ENCODE peak calls at places on chromosomes 6 and 20, in seven cellular contexts. One of them, this sample, is unnamed.

GRCh38 chr20:3781153-3781910 is at the start of gene SPEF1:
- DNase-seq in anterior cingulate cortex: peak
- DNase-seq in A172: peak
- DNase-seq in activated naive CD4-positive, alpha-beta T cell treated with Interleukin-2 at 50 U/mL for 16 hours: peak
- DNase-seq in activated CD4-positive, CD25-positive, alpha-beta regulatory T cell: no peak
- DNase-seq in heart right ventricle: peak
- DNase-seq in dermis blood vessel endothelial cell: peak
- DNase-seq in this sample: peak

GRCh38 chr6:127971945-127972391 is 71.1 kb upstream of the THEMIS start:
- DNase-seq in anterior cingulate cortex: no peak
- DNase-seq in A172: peak
- DNase-seq in activated naive CD4-positive, alpha-beta T cell treated with Interleukin-2 at 50 U/mL for 16 hours: peak
- DNase-seq in activated CD4-positive, CD25-positive, alpha-beta regulatory T cell: no peak
- DNase-seq in heart right ventricle: no peak
- DNase-seq in dermis blood vessel endothelial cell: peak
- DNase-seq in this sample: no peak

GRCh38 chr6:33316603-33317417 is 734 bp downstream of the ZBTB22 start:
- DNase-seq in anterior cingulate cortex: no peak
- DNase-seq in A172: no peak
- DNase-seq in activated naive CD4-positive, alpha-beta T cell treated with Interleukin-2 at 50 U/mL for 16 hours: no peak
- DNase-seq in activated CD4-positive, CD25-positive, alpha-beta regulatory T cell: no peak
- DNase-seq in heart right ventricle: no peak
- DNase-seq in dermis blood vessel endothelial cell: no peak
- DNase-seq in this sample: no peak

GRCh38 chr20:50038574-50038991 is 55.8 kb downstream of the SNAI1 start:
- DNase-seq in anterior cingulate cortex: no peak
- DNase-seq in A172: no peak
- DNase-seq in activated naive CD4-positive, alpha-beta T cell treated with Interleukin-2 at 50 U/mL for 16 hours: no peak
- DNase-seq in activated CD4-positive, CD25-positive, alpha-beta regulatory T cell: no peak
- DNase-seq in heart right ventricle: no peak
- DNase-seq in dermis blood vessel endothelial cell: no peak
- DNase-seq in this sample: no peak

GRCh38 chr6:81171991-81172740 is 580.3 kb downstream of the TENT5A start:
- DNase-seq in anterior cingulate cortex: no peak
- DNase-seq in A172: no peak
- DNase-seq in activated naive CD4-positive, alpha-beta T cell treated with Interleukin-2 at 50 U/mL for 16 hours: no peak
- DNase-seq in activated CD4-positive, CD25-positive, alpha-beta regulatory T cell: no peak
- DNase-seq in heart right ventricle: peak
- DNase-seq in dermis blood vessel endothelial cell: no peak
- DNase-seq in this sample: no peak

GRCh38 chr6:30206152-30206551 is 7.1 kb downstream of the TRIM26 start:
- DNase-seq in anterior cingulate cortex: no peak
- DNase-seq in A172: no peak
- DNase-seq in activated naive CD4-positive, alpha-beta T cell treated with Interleukin-2 at 50 U/mL for 16 hours: no peak
- DNase-seq in activated CD4-positive, CD25-positive, alpha-beta regulatory T cell: no peak
- DNase-seq in heart right ventricle: no peak
- DNase-seq in dermis blood vessel endothelial cell: no peak
- DNase-seq in this sample: no peak

GRCh38 chr6:43658161-43658560 is 13.3 kb downstream of the RSPH9 start:
- DNase-seq in anterior cingulate cortex: no peak
- DNase-seq in A172: no peak
- DNase-seq in activated naive CD4-positive, alpha-beta T cell treated with Interleukin-2 at 50 U/mL for 16 hours: no peak
- DNase-seq in activated CD4-positive, CD25-positive, alpha-beta regulatory T cell: no peak
- DNase-seq in heart right ventricle: no peak
- DNase-seq in dermis blood vessel endothelial cell: no peak
- DNase-seq in this sample: no peak

GRCh38 chr6:117317261-117317660 is 51.9 kb downstream of the VGLL2 start:
- DNase-seq in anterior cingulate cortex: no peak
- DNase-seq in A172: peak
- DNase-seq in activated naive CD4-positive, alpha-beta T cell treated with Interleukin-2 at 50 U/mL for 16 hours: no peak
- DNase-seq in activated CD4-positive, CD25-positive, alpha-beta regulatory T cell: no peak
- DNase-seq in heart right ventricle: no peak
- DNase-seq in dermis blood vessel endothelial cell: peak
- DNase-seq in this sample: peak

GRCh38 chr20:607476-607875 is 2.6 kb downstream of the TCF15 start:
- DNase-seq in anterior cingulate cortex: no peak
- DNase-seq in A172: no peak
- DNase-seq in activated naive CD4-positive, alpha-beta T cell treated with Interleukin-2 at 50 U/mL for 16 hours: no peak
- DNase-seq in activated CD4-positive, CD25-positive, alpha-beta regulatory T cell: no peak
- DNase-seq in heart right ventricle: peak
- DNase-seq in dermis blood vessel endothelial cell: no peak
- DNase-seq in this sample: no peak

GRCh38 chr20:12069181-12069580 is 151.5 kb downstream of the BTBD3 start:
- DNase-seq in anterior cingulate cortex: no peak
- DNase-seq in A172: no peak
- DNase-seq in activated naive CD4-positive, alpha-beta T cell treated with Interleukin-2 at 50 U/mL for 16 hours: no peak
- DNase-seq in activated CD4-positive, CD25-positive, alpha-beta regulatory T cell: no peak
- DNase-seq in heart right ventricle: no peak
- DNase-seq in dermis blood vessel endothelial cell: no peak
- DNase-seq in this sample: no peak

GRCh38 chr20:15658295-15658694 is 915.0 kb downstream of the KIF16B start:
- DNase-seq in anterior cingulate cortex: peak
- DNase-seq in A172: no peak
- DNase-seq in activated naive CD4-positive, alpha-beta T cell treated with Interleukin-2 at 50 U/mL for 16 hours: no peak
- DNase-seq in activated CD4-positive, CD25-positive, alpha-beta regulatory T cell: no peak
- DNase-seq in heart right ventricle: no peak
- DNase-seq in dermis blood vessel endothelial cell: no peak
- DNase-seq in this sample: no peak

GRCh38 chr20:63292904-63293303 is at the start of gene COL20A1:
- DNase-seq in anterior cingulate cortex: no peak
- DNase-seq in A172: no peak
- DNase-seq in activated naive CD4-positive, alpha-beta T cell treated with Interleukin-2 at 50 U/mL for 16 hours: no peak
- DNase-seq in activated CD4-positive, CD25-positive, alpha-beta regulatory T cell: no peak
- DNase-seq in heart right ventricle: no peak
- DNase-seq in dermis blood vessel endothelial cell: no peak
- DNase-seq in this sample: no peak

GRCh38 chr6:33427585-33428218 is 7.8 kb downstream of the SYNGAP1 start:
- DNase-seq in anterior cingulate cortex: peak
- DNase-seq in A172: no peak
- DNase-seq in activated naive CD4-positive, alpha-beta T cell treated with Interleukin-2 at 50 U/mL for 16 hours: peak
- DNase-seq in activated CD4-positive, CD25-positive, alpha-beta regulatory T cell: peak
- DNase-seq in heart right ventricle: peak
- DNase-seq in dermis blood vessel endothelial cell: peak
- DNase-seq in this sample: peak

GRCh38 chr20:23995905-23996666 is 7.5 kb upstream of the GGTLC1 start:
- DNase-seq in anterior cingulate cortex: no peak
- DNase-seq in A172: peak
- DNase-seq in activated naive CD4-positive, alpha-beta T cell treated with Interleukin-2 at 50 U/mL for 16 hours: peak
- DNase-seq in activated CD4-positive, CD25-positive, alpha-beta regulatory T cell: peak
- DNase-seq in heart right ventricle: peak
- DNase-seq in dermis blood vessel endothelial cell: peak
- DNase-seq in this sample: peak

GRCh38 chr6:6741264-6741663 is 152.7 kb downstream of the LY86 start:
- DNase-seq in anterior cingulate cortex: no peak
- DNase-seq in A172: no peak
- DNase-seq in activated naive CD4-positive, alpha-beta T cell treated with Interleukin-2 at 50 U/mL for 16 hours: no peak
- DNase-seq in activated CD4-positive, CD25-positive, alpha-beta regulatory T cell: no peak
- DNase-seq in heart right ventricle: no peak
- DNase-seq in dermis blood vessel endothelial cell: no peak
- DNase-seq in this sample: no peak

GRCh38 chr20:7926767-7927166 is 13.5 kb downstream of the HAO1 start:
- DNase-seq in anterior cingulate cortex: no peak
- DNase-seq in A172: peak
- DNase-seq in activated naive CD4-positive, alpha-beta T cell treated with Interleukin-2 at 50 U/mL for 16 hours: no peak
- DNase-seq in activated CD4-positive, CD25-positive, alpha-beta regulatory T cell: no peak
- DNase-seq in heart right ventricle: no peak
- DNase-seq in dermis blood vessel endothelial cell: peak
- DNase-seq in this sample: peak

GRCh38 chr6:154805288-154805911 is 72.2 kb downstream of the SCAF8 start:
- DNase-seq in anterior cingulate cortex: no peak
- DNase-seq in A172: peak
- DNase-seq in activated naive CD4-positive, alpha-beta T cell treated with Interleukin-2 at 50 U/mL for 16 hours: no peak
- DNase-seq in activated CD4-positive, CD25-positive, alpha-beta regulatory T cell: no peak
- DNase-seq in heart right ventricle: no peak
- DNase-seq in dermis blood vessel endothelial cell: peak
- DNase-seq in this sample: peak

GRCh38 chr6:170269873-170270541 is 20.9 kb downstream of the DLL1 start:
- DNase-seq in anterior cingulate cortex: no peak
- DNase-seq in A172: no peak
- DNase-seq in activated naive CD4-positive, alpha-beta T cell treated with Interleukin-2 at 50 U/mL for 16 hours: no peak
- DNase-seq in activated CD4-positive, CD25-positive, alpha-beta regulatory T cell: no peak
- DNase-seq in heart right ventricle: no peak
- DNase-seq in dermis blood vessel endothelial cell: no peak
- DNase-seq in this sample: no peak

GRCh38 chr20:61850457-61850856 is 215.2 kb downstream of the TAF4 start:
- DNase-seq in anterior cingulate cortex: no peak
- DNase-seq in A172: no peak
- DNase-seq in activated naive CD4-positive, alpha-beta T cell treated with Interleukin-2 at 50 U/mL for 16 hours: no peak
- DNase-seq in activated CD4-positive, CD25-positive, alpha-beta regulatory T cell: no peak
- DNase-seq in heart right ventricle: no peak
- DNase-seq in dermis blood vessel endothelial cell: no peak
- DNase-seq in this sample: no peak

GRCh38 chr6:124964764-124965105 is 2.5 kb downstream of the RNF217 start:
- DNase-seq in anterior cingulate cortex: peak
- DNase-seq in A172: no peak
- DNase-seq in activated naive CD4-positive, alpha-beta T cell treated with Interleukin-2 at 50 U/mL for 16 hours: no peak
- DNase-seq in activated CD4-positive, CD25-positive, alpha-beta regulatory T cell: no peak
- DNase-seq in heart right ventricle: no peak
- DNase-seq in dermis blood vessel endothelial cell: peak
- DNase-seq in this sample: peak

This sample was measured in lung microvascular endothelial cell.